ENCODE peak calls at places on chromosomes 4 and X, in ten cellular contexts. J is NCI-H2081 treated with DMSO at 0.1 percent for 48 hours; H is Right ventricle myocardium superior; K is stimulated activated CD4-positive, alpha-beta T cell treated with anti-CD3 and anti-CD28 coated beads, Interleukin-1b, Interleukin-23, amount 100 ng/mL, for 4 hours; B is fibroblast of mammary gland; S is activated CD4-positive, alpha-beta memory T cell treated with anti-CD3 and anti-CD28 coated beads for 36 hours; O is AG04450; Q is amygdala; A is AG10803; M is activated CD4-positive, alpha-beta T cell treated with anti-CD3 and anti-CD28 coated beads for 24 hours. I is an unnamed sample.

GRCh38 chrX:52923781-52924241 is 26.7 kb downstream of the FAM156B start:
- DNase-seq in H (peak), O (no peak), M (no peak), Q (no peak), B (peak), A (peak), S (no peak), K (no peak), J (no peak), I (no peak)

GRCh38 chrX:31397119-31397518 is 325.3 kb upstream of the FTHL17 start:
- DNase-seq in S (no peak), Q (no peak), K (no peak), H (no peak), M (no peak), A (peak), B (peak), O (no peak), J (no peak), I (no peak)

GRCh38 chr4:16897991-16898827 is at the start of gene LDB2:
- DNase-seq in J (no peak), S (no peak), A (peak), M (no peak), K (no peak), O (peak), H (peak), B (peak), Q (peak), I (no peak)

GRCh38 chr4:3512279-3512678 is 19.9 kb downstream of the LRPAP1 start:
- DNase-seq in S (no peak), O (no peak), H (no peak), K (no peak), M (no peak), B (no peak), J (no peak), A (no peak), Q (no peak), I (no peak)

GRCh38 chr4:143488684-143489083 is 24.8 kb upstream of the SMARCA5 start:
- DNase-seq in O (no peak), Q (no peak), M (no peak), K (no peak), A (no peak), S (no peak), J (no peak), B (no peak), H (no peak), I (no peak)

GRCh38 chr4:8200302-8200975 is 1.3 kb downstream of the SH3TC1 start:
- DNase-seq in S (peak), O (no peak), K (no peak), M (no peak), H (peak), B (peak), Q (no peak), J (no peak), A (no peak), I (no peak)

GRCh38 chr4:37157403-37158167 is 87.0 kb upstream of the NWD2 start:
- DNase-seq in K (no peak), M (no peak), J (no peak), Q (no peak), O (no peak), H (no peak), S (no peak), B (no peak), A (no peak), I (no peak)

GRCh38 chrX:88425739-88426138 is 321.3 kb upstream of the CPXCR1 start:
- DNase-seq in H (no peak), K (no peak), A (no peak), M (no peak), Q (no peak), B (peak), S (no peak), O (no peak), J (no peak), I (no peak)

GRCh38 chrX:135713795-135714194 is 356 bp downstream of the CT45A1 start:
- DNase-seq in Q (no peak), K (no peak), J (no peak), O (no peak), M (no peak), B (no peak), S (no peak), H (no peak), A (no peak), I (no peak)

GRCh38 chr4:163544407-163545038 is 50.0 kb downstream of the TMA16 start:
- DNase-seq in J (peak), M (peak), O (no peak), K (peak), A (peak), S (peak), B (peak), H (peak), Q (peak), I (peak)

GRCh38 chr4:93659629-93660028 is 168.9 kb upstream of the ATOH1 start:
- DNase-seq in O (no peak), K (no peak), J (no peak), Q (no peak), S (no peak), M (no peak), A (no peak), B (no peak), H (no peak), I (no peak)

GRCh38 chr4:60817609-60818008 is 382.5 kb upstream of the ADGRL3 start:
- DNase-seq in O (no peak), H (no peak), M (no peak), J (no peak), K (no peak), A (no peak), S (no peak), Q (no peak), B (no peak), I (no peak)

GRCh38 chrX:43655151-43655676 is 885 bp upstream of the MAOA start:
- DNase-seq in M (no peak), K (peak), S (peak), J (no peak), B (peak), O (no peak), H (no peak), Q (peak), A (peak), I (no peak)

GRCh38 chrX:40237745-40238178 is 140.0 kb upstream of the BCOR start:
- DNase-seq in B (no peak), J (no peak), Q (no peak), A (no peak), H (no peak), S (no peak), M (no peak), K (no peak), O (no peak), I (no peak)

GRCh38 chr4:177450421-177451107 is 8.3 kb upstream of the AGA start:
- DNase-seq in A (peak), B (peak), K (no peak), H (no peak), Q (no peak), O (no peak), S (no peak), J (no peak), M (no peak), I (no peak)

GRCh38 chr4:186651624-186652023 is 72.0 kb downstream of the FAT1 start:
- DNase-seq in A (no peak), B (no peak), Q (peak), O (no peak), S (no peak), H (peak), J (peak), M (no peak), K (no peak), I (no peak)

GRCh38 chr4:80215449-80216052 is 18.2 kb downstream of the PRDM8 start:
- DNase-seq in S (no peak), J (peak), A (peak), Q (no peak), O (no peak), K (no peak), M (no peak), H (no peak), B (peak), I (no peak)

GRCh38 chrX:129427267-129427666 is 96.0 kb downstream of the SMARCA1 start:
- DNase-seq in B (no peak), J (no peak), O (no peak), H (peak), K (no peak), S (no peak), M (no peak), Q (no peak), A (no peak), I (no peak)

GRCh38 chr4:137572647-137573046 is 40.4 kb upstream of the PCDH18 start:
- DNase-seq in H (no peak), A (no peak), K (no peak), O (no peak), M (no peak), J (no peak), B (no peak), Q (no peak), S (no peak), I (no peak)

GRCh38 chrX:8083276-8083675 is 87.8 kb downstream of the VCX2 start:
- DNase-seq in S (no peak), K (no peak), H (no peak), O (no peak), B (peak), Q (no peak), A (no peak), M (no peak), J (no peak), I (no peak)

GRCh38 chr4:8731364-8731763 is 138.8 kb downstream of the CPZ start:
- DNase-seq in O (no peak), H (no peak), K (no peak), S (no peak), J (no peak), M (no peak), A (no peak), B (no peak), Q (no peak), I (no peak)

GRCh38 chr4:67750691-67751090 is 3.5 kb downstream of the GNRHR start:
- DNase-seq in K (no peak), Q (no peak), A (no peak), O (no peak), J (no peak), H (no peak), M (no peak), B (no peak), S (no peak), I (no peak)

GRCh38 chr4:149999485-150000074 is 78.7 kb upstream of the DCLK2 start:
- DNase-seq in M (no peak), Q (peak), S (no peak), O (peak), A (peak), J (peak), B (peak), K (no peak), H (no peak), I (no peak)

GRCh38 chr4:124904723-124905390 is 192.3 kb upstream of the ANKRD50 start:
- DNase-seq in H (no peak), O (no peak), K (no peak), B (no peak), Q (no peak), A (no peak), J (no peak), S (no peak), M (no peak), I (no peak)

GRCh38 chrX:9279271-9279596 is 185.6 kb upstream of the TBL1X start:
- DNase-seq in B (peak), O (no peak), S (no peak), A (no peak), H (no peak), Q (no peak), M (no peak), J (no peak), K (no peak), I (no peak)

GRCh38 chrX:22533898-22534297 is 261.2 kb downstream of the CBLL2 start:
- DNase-seq in K (no peak), H (no peak), Q (no peak), M (no peak), O (no peak), B (peak), S (no peak), J (no peak), A (no peak), I (no peak)

GRCh38 chr4:40348000-40348399 is 12.9 kb downstream of the CHRNA9 start:
- DNase-seq in Q (no peak), J (no peak), B (no peak), K (no peak), S (no peak), A (no peak), M (no peak), O (no peak), H (no peak), I (no peak)

GRCh38 chr4:965766-966134 is 7.6 kb downstream of the DGKQ start:
- DNase-seq in Q (no peak), A (no peak), K (no peak), S (no peak), B (no peak), H (no peak), O (no peak), M (no peak), J (no peak), I (no peak)

GRCh38 chrX:13649823-13650222 is 3.1 kb upstream of the TCEANC start:
- DNase-seq in S (no peak), H (no peak), B (peak), O (no peak), K (no peak), J (no peak), A (peak), Q (no peak), M (no peak), I (no peak)

GRCh38 chrX:19920945-19921344 is 33.5 kb upstream of the SH3KBP1 start:
- DNase-seq in A (no peak), S (no peak), B (no peak), O (no peak), H (no peak), K (no peak), Q (no peak), M (no peak), J (no peak), I (no peak)

GRCh38 chrX:69179380-69179911 is 14.2 kb upstream of the PJA1 start:
- DNase-seq in M (no peak), K (no peak), H (no peak), B (peak), A (peak), O (peak), S (no peak), Q (no peak), J (no peak), I (no peak)

GRCh38 chr4:77065382-77065781 is 10.4 kb downstream of the CCNI start:
- DNase-seq in K (no peak), A (no peak), B (no peak), J (no peak), Q (no peak), S (no peak), O (no peak), M (no peak), H (no peak), I (no peak)

GRCh38 chr4:41256740-41257256 is at the start of gene UCHL1:
- DNase-seq in A (peak), H (peak), S (peak), K (no peak), Q (peak), M (no peak), B (peak), O (peak), J (peak), I (no peak)

GRCh38 chr4:36026348-36026747 is 218.0 kb downstream of the ARAP2 start:
- DNase-seq in S (no peak), O (no peak), J (no peak), M (no peak), H (no peak), K (no peak), A (no peak), B (no peak), Q (no peak), I (no peak)

GRCh38 chr4:24770111-24770584 is 25.2 kb upstream of the SOD3 start:
- DNase-seq in A (peak), S (peak), O (peak), Q (no peak), J (no peak), B (peak), M (no peak), H (no peak), K (no peak), I (no peak)